ENCODE peak calls at places on chromosomes 6 and 20, in nine cellular contexts. Y, T, F, R, P, I, B, Q and E are unnamed samples.

GRCh38 chr20:43389839-43390626 is 67.7 kb upstream of the SRSF6 start:
- DNase-seq in Y (no peak), T (no peak), F (no peak), R (no peak), P (no peak), I (no peak), B (no peak), Q (peak; percentile 77), E (no peak)

GRCh38 chr20:3678893-3679720 is 2.7 kb downstream of the ADAM33 start:
- DNase-seq in Y (no peak), T (no peak), F (no peak), R (no peak), P (no peak), I (no peak), B (no peak), Q (no peak), E (no peak)

GRCh38 chr6:168825226-168826077 is 384.5 kb downstream of the SMOC2 start:
- DNase-seq in Y (no peak), T (no peak), F (no peak), R (no peak), P (no peak), I (no peak), B (no peak), Q (no peak), E (no peak)

GRCh38 chr20:38339993-38340392 is 6.3 kb upstream of the LBP start:
- DNase-seq in Y (no peak), T (no peak), F (no peak), R (no peak), P (no peak), I (no peak), B (no peak), Q (no peak), E (no peak)

GRCh38 chr6:20991910-20992309 is 457.7 kb downstream of the CDKAL1 start:
- DNase-seq in Y (no peak), T (no peak), F (no peak), R (no peak), P (no peak), I (no peak), B (no peak), Q (no peak), E (no peak)

GRCh38 chr6:90905351-90905750 is 318.5 kb upstream of the MAP3K7 start:
- DNase-seq in Y (no peak), T (no peak), F (no peak), R (no peak), P (no peak), I (no peak), B (no peak), Q (no peak), E (no peak)

GRCh38 chr20:14245368-14245970 is 91.9 kb downstream of the FLRT3 start:
- DNase-seq in Y (no peak), T (no peak), F (no peak), R (no peak), P (no peak), I (no peak), B (no peak), Q (no peak), E (no peak)

GRCh38 chr6:7881765-7882500 is 28.7 kb downstream of the TXNDC5 start:
- DNase-seq in Y (no peak), T (no peak), F (no peak), R (no peak), P (no peak), I (no peak), B (no peak), Q (no peak), E (peak; percentile 18)

GRCh38 chr20:53723045-53723444 is 129.4 kb upstream of the ZNF217 start:
- DNase-seq in Y (no peak), T (no peak), F (no peak), R (no peak), P (no peak), I (no peak), B (no peak), Q (no peak), E (no peak)

GRCh38 chr20:53728359-53728758 is 134.7 kb upstream of the ZNF217 start:
- DNase-seq in Y (no peak), T (no peak), F (no peak), R (no peak), P (no peak), I (no peak), B (no peak), Q (no peak), E (no peak)

GRCh38 chr20:53722515-53723036 is 128.9 kb upstream of the ZNF217 start:
- DNase-seq in Y (no peak), T (no peak), F (no peak), R (no peak), P (no peak), I (no peak), B (no peak), Q (no peak), E (no peak)

GRCh38 chr20:53725575-53725970 is 131.9 kb upstream of the ZNF217 start:
- DNase-seq in Y (no peak), T (no peak), F (no peak), R (no peak), P (no peak), I (no peak), B (no peak), Q (no peak), E (no peak)

DNA sequence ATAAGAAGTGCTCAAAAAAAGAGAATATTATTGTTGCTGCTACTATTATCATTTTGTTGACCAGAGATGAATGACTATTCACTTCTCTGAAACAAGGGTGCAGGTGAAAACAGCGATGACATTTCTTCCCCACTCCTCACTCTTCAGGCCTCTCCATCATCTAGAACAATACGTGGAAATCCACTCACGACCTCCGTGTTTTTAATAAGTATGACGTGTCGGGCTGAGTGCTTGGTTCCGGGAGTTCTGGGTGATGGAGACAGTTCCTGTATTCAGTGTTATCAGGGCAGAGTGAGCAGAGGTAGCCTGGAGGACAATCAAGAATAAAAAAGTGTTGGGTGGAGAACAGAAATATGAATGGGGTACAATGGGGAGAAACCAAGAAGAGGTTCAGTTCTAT is 130.0 kb upstream of the ZNF217 start:
- DNase-seq in Y (no peak), T (no peak), F (no peak), R (no peak), P (no peak), I (no peak), B (no peak), Q (no peak), E (no peak)
- H3K27ac ChIP-seq in Y (no peak overlapping the region), T (no peak overlapping the region), F (no peak overlapping the region), R (no peak overlapping the region), P (no peak overlapping the region), I (no peak overlapping the region), B (no peak overlapping the region), Q (no peak overlapping the region), E (no peak overlapping the region)

DNA sequence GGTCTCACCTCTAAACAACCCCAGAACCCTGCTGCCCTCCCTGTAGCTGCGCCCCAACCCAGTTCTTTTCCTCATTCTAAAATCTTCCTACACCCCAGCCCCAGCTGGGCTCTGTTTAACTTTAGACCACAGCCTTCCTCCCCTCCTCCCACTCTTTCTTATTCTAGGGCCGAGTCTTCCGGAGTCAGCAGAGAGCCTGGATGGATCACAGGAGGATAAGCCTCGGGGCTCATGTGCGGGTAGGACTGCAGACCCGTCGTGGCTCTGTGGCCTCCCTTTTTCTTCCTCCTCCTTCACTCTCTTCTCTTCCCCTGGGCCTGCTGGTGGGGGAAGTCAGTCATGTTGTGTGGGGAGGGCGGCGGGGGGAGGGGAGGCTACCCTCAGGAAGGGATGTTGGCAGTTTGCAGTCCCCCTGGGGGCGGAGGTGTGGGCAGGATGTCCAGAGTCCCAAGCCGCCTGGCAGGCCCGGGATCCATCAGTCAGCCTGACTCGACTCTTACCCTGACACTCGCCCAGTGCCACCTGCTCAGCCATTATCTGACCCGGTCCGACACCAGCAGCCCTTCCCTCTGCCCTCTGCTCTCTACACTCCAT is 8.1 kb downstream of the CAPN11 start:
- DNase-seq in Y (no peak), T (no peak), F (no peak), R (no peak), P (no peak), I (no peak), B (no peak), Q (no peak), E (no peak)
- H3K27ac ChIP-seq in Y (no peak overlapping the region), T (no peak overlapping the region), F (no peak overlapping the region), R (no peak overlapping the region), P (no peak overlapping the region), I (no peak overlapping the region), B (no peak overlapping the region), Q (no peak overlapping the region), E (no peak overlapping the region)

GRCh38 chr6:30678964-30679726 is 6.3 kb upstream of the DHX16 start:
- DNase-seq in Y (peak; percentile 89), T (peak; percentile 88), F (peak; percentile 86), R (peak; percentile 88), P (peak; percentile 92), I (peak; percentile 80), B (peak; percentile 92), Q (peak; percentile 93), E (peak; percentile 59)
- H3K27ac ChIP-seq in Y (peak overlapping the region; percentile 94), T (no peak overlapping the region), F (peak overlapping the region; percentile 96), R (peak overlapping the region; percentile 43), P (peak overlapping the region; percentile 100), I (no peak overlapping the region), B (peak overlapping the region; percentile 98), Q (peak overlapping the region; percentile 11), E (peak overlapping the region; percentile 97)

GRCh38 chr6:119148102-119148824 is 69.8 kb upstream of the FAM184A start:
- DNase-seq in Y (peak; percentile 6), T (peak; percentile 62), F (no peak), R (no peak), P (no peak), I (peak; percentile 39), B (no peak), Q (no peak), E (peak; percentile 68)

GRCh38 chr6:119142637-119143036 is 64.2 kb upstream of the FAM184A start:
- DNase-seq in Y (no peak), T (no peak), F (no peak), R (no peak), P (no peak), I (no peak), B (no peak), Q (no peak), E (no peak)

GRCh38 chr6:119148825-119149525 is 70.5 kb upstream of the FAM184A start:
- DNase-seq in Y (no peak), T (peak; percentile 39), F (no peak), R (no peak), P (no peak), I (no peak), B (no peak), Q (no peak), E (no peak)

GRCh38 chr6:119145111-119145510 is 66.6 kb upstream of the FAM184A start:
- DNase-seq in Y (no peak), T (no peak), F (no peak), R (no peak), P (no peak), I (no peak), B (no peak), Q (no peak), E (no peak)

DNA sequence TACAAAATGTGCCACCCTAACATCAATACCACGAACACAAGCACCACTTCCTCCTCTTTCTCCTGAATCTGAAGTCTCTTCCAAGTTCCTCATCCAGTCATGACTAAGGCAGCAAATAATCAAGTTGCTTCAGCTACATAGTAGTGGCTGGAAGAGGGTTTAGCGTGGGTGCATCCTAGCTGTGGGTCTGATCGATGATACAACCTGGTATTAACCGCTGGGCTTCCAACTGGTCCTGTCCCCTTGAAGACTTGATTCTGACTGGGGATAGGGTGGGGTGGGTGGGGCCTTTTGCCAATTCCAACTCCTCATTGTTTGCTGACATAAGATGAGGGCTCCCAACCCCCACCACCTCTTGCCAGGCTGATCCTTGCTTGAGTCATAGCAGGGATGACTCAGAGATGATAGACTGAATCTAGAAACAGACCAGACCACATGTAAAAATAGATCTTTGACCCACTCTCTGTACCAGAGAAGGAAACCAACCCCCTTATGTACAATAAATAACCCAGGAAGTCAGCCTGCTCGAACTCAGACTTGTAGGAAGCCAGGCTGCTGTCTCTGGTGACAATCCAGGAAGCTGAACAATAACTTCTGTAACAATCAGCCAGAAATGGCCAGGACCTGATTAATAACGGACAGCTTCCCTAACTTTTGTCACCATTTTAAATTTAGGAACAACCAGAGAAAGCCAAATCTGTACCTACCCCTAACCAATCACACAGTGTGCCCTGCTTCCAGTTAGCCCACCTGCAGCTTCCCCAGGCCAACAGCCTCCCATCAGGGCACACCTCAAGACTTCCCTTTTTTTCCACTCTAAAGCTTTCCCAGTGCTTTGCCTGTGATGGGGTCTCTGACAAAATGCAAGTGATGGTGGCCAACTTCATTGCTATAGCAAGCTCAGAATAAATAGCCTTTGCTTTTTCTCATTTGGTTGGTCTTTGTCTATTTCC is 68.9 kb upstream of the FAM184A start:
- DNase-seq in Y (no peak), T (peak; percentile 42), F (no peak), R (no peak), P (peak; percentile 80), I (peak; percentile 41), B (peak; percentile 68), Q (peak; percentile 68), E (peak; percentile 97)
- H3K27ac ChIP-seq in Y (no peak overlapping the region), T (no peak overlapping the region), F (no peak overlapping the region), R (no peak overlapping the region), P (peak overlapping the region; percentile 48), I (no peak overlapping the region), B (no peak overlapping the region), Q (peak overlapping the region; percentile 42), E (peak overlapping the region; percentile 72)